ENCODE peak calls at places on chromosomes 16 and 17, in eight cellular contexts. One of them, this sample, is unnamed.

GRCh38 chr17:78390241-78391050 is 12.0 kb downstream of the PGS1 start:
- DNase-seq in uterus: peak; percentile 49
- DNase-seq in heart left ventricle: peak; percentile 49
- DNase-seq in ovary: no peak
- DNase-seq in Peyer's patch: no peak
- DNase-seq in spleen: no peak
- DNase-seq in body of pancreas: no peak
- DNase-seq in tibial nerve: no peak
- DNase-seq in this sample: no peak

GRCh38 chr17:57801044-57801711 is 48.7 kb downstream of the MRPS23 start:
- DNase-seq in heart left ventricle: no peak
- DNase-seq in Peyer's patch: no peak
- DNase-seq in spleen: no peak
- DNase-seq in body of pancreas: no peak
- DNase-seq in uterus: no peak
- DNase-seq in ovary: no peak
- DNase-seq in tibial nerve: no peak
- DNase-seq in this sample: no peak

GRCh38 chr17:82876602-82877391 is 37.0 kb upstream of the ZNF750 start:
- DNase-seq in heart left ventricle: peak; percentile 90
- DNase-seq in ovary: peak; percentile 73
- DNase-seq in uterus: peak; percentile 75
- DNase-seq in body of pancreas: peak; percentile 92
- DNase-seq in Peyer's patch: peak; percentile 67
- DNase-seq in tibial nerve: no peak
- DNase-seq in spleen: peak; percentile 82
- DNase-seq in this sample: peak; percentile 75

GRCh38 chr16:85390511-85391174 is 222.5 kb upstream of the GSE1 start:
- DNase-seq in ovary: peak; percentile 73
- DNase-seq in tibial nerve: peak; percentile 73
- DNase-seq in heart left ventricle: peak; percentile 79
- DNase-seq in spleen: peak; percentile 77
- DNase-seq in body of pancreas: peak; percentile 50
- DNase-seq in uterus: peak; percentile 88
- DNase-seq in Peyer's patch: peak; percentile 95
- DNase-seq in this sample: peak; percentile 91

GRCh38 chr17:60164697-60165096 is 14.9 kb downstream of the CA4 start:
- DNase-seq in body of pancreas: peak; percentile 31
- DNase-seq in heart left ventricle: no peak
- DNase-seq in uterus: no peak
- DNase-seq in tibial nerve: no peak
- DNase-seq in ovary: no peak
- DNase-seq in Peyer's patch: peak; percentile 11
- DNase-seq in spleen: no peak
- DNase-seq in this sample: no peak

GRCh38 chr16:78098087-78098486 is 1.4 kb upstream of the WWOX start:
- DNase-seq in uterus: no peak
- DNase-seq in tibial nerve: no peak
- DNase-seq in spleen: no peak
- DNase-seq in Peyer's patch: no peak
- DNase-seq in ovary: no peak
- DNase-seq in heart left ventricle: no peak
- DNase-seq in body of pancreas: no peak
- DNase-seq in this sample: no peak

GRCh38 chr16:21263640-21264211 is 14.4 kb downstream of the CRYM start:
- DNase-seq in heart left ventricle: no peak
- DNase-seq in spleen: no peak
- DNase-seq in body of pancreas: no peak
- DNase-seq in ovary: no peak
- DNase-seq in Peyer's patch: no peak
- DNase-seq in tibial nerve: no peak
- DNase-seq in uterus: no peak
- DNase-seq in this sample: no peak

GRCh38 chr17:40350410-40351184 is 13.9 kb downstream of the GJD3 start:
- DNase-seq in heart left ventricle: peak; percentile 57
- DNase-seq in uterus: no peak
- DNase-seq in spleen: no peak
- DNase-seq in ovary: peak; percentile 31
- DNase-seq in tibial nerve: no peak
- DNase-seq in Peyer's patch: no peak
- DNase-seq in body of pancreas: no peak
- DNase-seq in this sample: no peak

GRCh38 chr16:71358464-71359031 is at the start of gene CALB2:
- DNase-seq in tibial nerve: peak; percentile 55
- DNase-seq in body of pancreas: peak; percentile 86
- DNase-seq in uterus: peak; percentile 55
- DNase-seq in ovary: peak; percentile 74
- DNase-seq in spleen: peak; percentile 86
- DNase-seq in Peyer's patch: peak; percentile 80
- DNase-seq in heart left ventricle: peak; percentile 71
- DNase-seq in this sample: peak; percentile 88

GRCh38 chr17:58344791-58345157 is 7.2 kb downstream of the SUPT4H1 start:
- DNase-seq in spleen: peak; percentile 84
- DNase-seq in heart left ventricle: no peak
- DNase-seq in body of pancreas: no peak
- DNase-seq in ovary: no peak
- DNase-seq in Peyer's patch: peak; percentile 79
- DNase-seq in uterus: no peak
- DNase-seq in tibial nerve: no peak
- DNase-seq in this sample: no peak

GRCh38 chr16:82070656-82071369 is 35.8 kb downstream of the HSD17B2 start:
- DNase-seq in uterus: no peak
- DNase-seq in ovary: no peak
- DNase-seq in tibial nerve: no peak
- DNase-seq in body of pancreas: no peak
- DNase-seq in spleen: no peak
- DNase-seq in Peyer's patch: no peak
- DNase-seq in heart left ventricle: no peak
- DNase-seq in this sample: no peak

GRCh38 chr17:53719229-53719628 is 103.5 kb upstream of the KIF2B start:
- DNase-seq in Peyer's patch: no peak
- DNase-seq in spleen: no peak
- DNase-seq in heart left ventricle: no peak
- DNase-seq in ovary: no peak
- DNase-seq in body of pancreas: no peak
- DNase-seq in uterus: no peak
- DNase-seq in tibial nerve: no peak
- DNase-seq in this sample: no peak

DNA sequence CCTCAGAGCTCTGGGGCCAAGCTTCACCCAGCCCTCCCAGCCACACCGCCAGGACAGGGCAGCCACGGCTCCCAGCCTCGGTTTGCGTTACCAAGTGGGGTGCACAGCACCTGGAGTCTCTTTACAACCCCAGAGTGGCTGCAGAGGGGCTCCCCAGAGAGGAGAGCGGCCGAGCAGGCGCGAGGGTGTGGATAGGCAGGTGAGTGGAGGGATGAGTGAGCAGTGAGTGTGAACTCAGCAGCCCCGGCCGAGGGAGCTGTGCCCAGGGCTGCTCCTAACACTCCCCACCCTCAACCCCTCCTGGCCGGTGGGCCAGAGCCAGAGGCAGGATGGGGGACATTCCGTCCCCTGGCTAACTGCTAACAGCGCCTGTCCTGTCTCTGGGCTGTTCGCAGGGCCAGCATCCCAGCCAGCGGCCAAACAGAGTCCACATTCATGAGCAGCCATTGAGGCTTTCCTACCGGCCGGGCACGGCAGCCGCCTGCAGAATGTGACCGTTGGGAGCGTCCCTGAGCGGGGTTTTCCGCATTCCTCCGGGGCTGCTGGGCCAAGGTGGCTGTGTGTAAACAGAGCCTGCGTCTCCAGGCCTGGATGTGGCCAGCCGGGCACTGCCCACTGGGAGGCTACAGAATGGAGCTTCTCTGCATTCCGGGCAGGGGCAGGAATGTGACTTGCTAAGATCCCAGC is 5.3 kb downstream of the ZNF469 start:
- DNase-seq in body of pancreas: peak; percentile 73
- DNase-seq in uterus: no peak
- DNase-seq in spleen: no peak
- DNase-seq in Peyer's patch: no peak
- DNase-seq in heart left ventricle: peak; percentile 47
- DNase-seq in tibial nerve: no peak
- DNase-seq in ovary: no peak
- DNase-seq in this sample: peak; percentile 36
- TF ChIP-seq POLR2A in body of pancreas: no peak
- TF ChIP-seq POLR2A in uterus: no peak
- TF ChIP-seq POLR2A in spleen: no peak
- TF ChIP-seq POLR2A in Peyer's patch: no peak
- TF ChIP-seq POLR2A in heart left ventricle: no peak
- TF ChIP-seq POLR2A in tibial nerve: no peak
- TF ChIP-seq POLR2A in ovary: no peak
- TF ChIP-seq POLR2A in this sample: no peak

GRCh38 chr16:28513484-28514181 is 7.0 kb upstream of the IL27 start:
- DNase-seq in body of pancreas: no peak
- DNase-seq in ovary: no peak
- DNase-seq in tibial nerve: no peak
- DNase-seq in Peyer's patch: no peak
- DNase-seq in spleen: no peak
- DNase-seq in heart left ventricle: no peak
- DNase-seq in uterus: no peak
- DNase-seq in this sample: no peak
- H3K27me3 ChIP-seq in body of pancreas: no peaks in the 10 kb centered on the region
- H3K27me3 ChIP-seq in ovary: no peaks in the 10 kb centered on the region
- H3K27me3 ChIP-seq in tibial nerve: no peaks in the 10 kb centered on the region
- H3K27me3 ChIP-seq in Peyer's patch: no peaks in the 10 kb centered on the region
- H3K27me3 ChIP-seq in spleen: no peaks in the 10 kb centered on the region
- H3K27me3 ChIP-seq in heart left ventricle: no peaks in the 10 kb centered on the region
- H3K27me3 ChIP-seq in uterus: no peaks in the 10 kb centered on the region
- H3K27me3 ChIP-seq in this sample: no peaks in the 10 kb centered on the region

GRCh38 chr17:9024497-9024896 is 3.2 kb downstream of the NTN1 start:
- DNase-seq in uterus: no peak
- DNase-seq in spleen: no peak
- DNase-seq in ovary: no peak
- DNase-seq in Peyer's patch: no peak
- DNase-seq in body of pancreas: no peak
- DNase-seq in tibial nerve: no peak
- DNase-seq in heart left ventricle: no peak
- DNase-seq in this sample: no peak
- TF ChIP-seq CTCF in uterus: no peak
- TF ChIP-seq CTCF in spleen: no peak
- TF ChIP-seq CTCF in ovary: no peak
- TF ChIP-seq CTCF in Peyer's patch: no peak
- TF ChIP-seq CTCF in body of pancreas: no peak
- TF ChIP-seq CTCF in tibial nerve: no peak
- TF ChIP-seq CTCF in heart left ventricle: no peak
- TF ChIP-seq CTCF in this sample: no peak

GRCh38 chr17:19539841-19540311 is 6.2 kb downstream of the SLC47A1 start:
- DNase-seq in ovary: no peak
- DNase-seq in uterus: no peak
- DNase-seq in Peyer's patch: no peak
- DNase-seq in body of pancreas: no peak
- DNase-seq in heart left ventricle: no peak
- DNase-seq in tibial nerve: no peak
- DNase-seq in spleen: no peak
- DNase-seq in this sample: no peak

GRCh38 chr17:19539040-19539399 is 5.4 kb downstream of the SLC47A1 start:
- DNase-seq in heart left ventricle: no peak
- DNase-seq in Peyer's patch: no peak
- DNase-seq in tibial nerve: no peak
- DNase-seq in ovary: no peak
- DNase-seq in body of pancreas: no peak
- DNase-seq in uterus: no peak
- DNase-seq in spleen: no peak
- DNase-seq in this sample: no peak

GRCh38 chr17:19540706-19541370 is 7.2 kb downstream of the SLC47A1 start:
- DNase-seq in body of pancreas: no peak
- DNase-seq in Peyer's patch: no peak
- DNase-seq in ovary: no peak
- DNase-seq in heart left ventricle: no peak
- DNase-seq in uterus: no peak
- DNase-seq in spleen: no peak
- DNase-seq in tibial nerve: no peak
- DNase-seq in this sample: peak; percentile 65

GRCh38 chr17:19537116-19537515 is 3.5 kb downstream of the SLC47A1 start:
- DNase-seq in tibial nerve: no peak
- DNase-seq in Peyer's patch: no peak
- DNase-seq in ovary: no peak
- DNase-seq in body of pancreas: no peak
- DNase-seq in spleen: no peak
- DNase-seq in uterus: no peak
- DNase-seq in heart left ventricle: no peak
- DNase-seq in this sample: no peak

DNA sequence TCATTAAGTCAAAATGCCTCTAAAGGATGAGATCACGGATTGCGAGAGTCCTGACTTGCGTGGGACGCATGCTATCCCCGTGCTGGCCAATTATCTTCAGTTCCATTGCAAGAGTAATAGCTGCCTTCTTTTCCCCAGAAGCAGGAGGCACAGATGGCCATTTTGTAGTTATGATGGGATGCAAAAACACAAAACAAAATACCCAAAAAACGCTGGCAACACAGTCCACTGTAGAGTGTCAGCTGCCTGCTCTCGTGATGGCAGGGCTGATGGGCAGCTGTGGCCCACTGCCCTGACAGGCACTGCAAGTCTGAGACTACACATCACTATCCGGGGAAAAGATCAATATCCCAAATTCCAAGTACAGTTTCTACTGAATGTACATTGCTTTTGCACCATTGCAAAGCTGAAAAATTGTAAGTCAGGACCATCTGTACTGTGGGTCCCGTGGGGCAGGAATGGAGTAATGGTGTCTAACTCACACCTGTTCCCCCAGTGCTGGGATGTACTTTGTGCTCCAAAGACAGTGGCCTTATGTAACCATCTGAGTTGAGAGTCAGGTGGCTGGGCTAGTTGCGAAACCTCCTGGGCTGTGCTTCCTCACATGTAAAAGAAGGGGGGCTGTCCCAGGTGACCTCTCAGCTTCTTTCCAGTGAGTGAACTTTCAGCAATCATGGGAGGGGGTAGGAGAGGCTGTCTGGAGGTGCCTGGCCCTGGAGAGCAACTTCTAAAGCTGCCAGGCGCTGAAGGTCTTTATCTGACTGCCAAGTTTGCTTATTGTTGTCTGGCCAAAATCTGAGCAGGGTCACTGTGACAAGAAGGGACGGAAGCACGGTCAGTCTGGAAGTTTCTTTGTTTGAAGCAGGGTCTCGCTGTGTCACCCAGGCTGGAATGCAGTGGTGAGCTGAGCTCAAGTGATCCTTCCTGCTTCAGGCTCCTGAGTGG is 4.7 kb downstream of the SLC47A1 start:
- DNase-seq in heart left ventricle: peak; percentile 58
- DNase-seq in body of pancreas: peak; percentile 56
- DNase-seq in uterus: no peak
- DNase-seq in tibial nerve: no peak
- DNase-seq in spleen: no peak
- DNase-seq in ovary: no peak
- DNase-seq in Peyer's patch: no peak
- DNase-seq in this sample: peak; percentile 41
- TF ChIP-seq POLR2A in heart left ventricle: no peak
- TF ChIP-seq POLR2A in body of pancreas: no peak
- TF ChIP-seq POLR2A in uterus: no peak
- TF ChIP-seq POLR2A in tibial nerve: no peak
- TF ChIP-seq POLR2A in spleen: no peak
- TF ChIP-seq POLR2A in ovary: no peak
- TF ChIP-seq POLR2A in Peyer's patch: no peak
- TF ChIP-seq POLR2A in this sample: no peak

GRCh38 chr17:62705116-62705515 is 77.6 kb downstream of the MRC2 start:
- DNase-seq in spleen: peak; percentile 40
- DNase-seq in uterus: no peak
- DNase-seq in Peyer's patch: no peak
- DNase-seq in tibial nerve: no peak
- DNase-seq in body of pancreas: no peak
- DNase-seq in heart left ventricle: no peak
- DNase-seq in ovary: no peak
- DNase-seq in this sample: no peak
- H3K27me3 ChIP-seq in spleen: no peaks in the 10 kb centered on the region
- H3K27me3 ChIP-seq in uterus: no peaks in the 10 kb centered on the region
- H3K27me3 ChIP-seq in Peyer's patch: no peaks in the 10 kb centered on the region
- H3K27me3 ChIP-seq in tibial nerve: no peaks in the 10 kb centered on the region
- H3K27me3 ChIP-seq in body of pancreas: no peaks in the 10 kb centered on the region
- H3K27me3 ChIP-seq in heart left ventricle: no peaks in the 10 kb centered on the region
- H3K27me3 ChIP-seq in ovary: no peaks in the 10 kb centered on the region
- H3K27me3 ChIP-seq in this sample: no peaks in the 10 kb centered on the region

GRCh38 chr17:64096037-64096436 is 33.9 kb downstream of the ERN1 start:
- DNase-seq in ovary: no peak
- DNase-seq in uterus: no peak
- DNase-seq in tibial nerve: no peak
- DNase-seq in heart left ventricle: no peak
- DNase-seq in Peyer's patch: no peak
- DNase-seq in body of pancreas: no peak
- DNase-seq in spleen: no peak
- DNase-seq in this sample: no peak
- TF ChIP-seq CTCF in ovary: no peak
- TF ChIP-seq CTCF in uterus: no peak
- TF ChIP-seq CTCF in tibial nerve: no peak
- TF ChIP-seq CTCF in heart left ventricle: no peak
- TF ChIP-seq CTCF in Peyer's patch: no peak
- TF ChIP-seq CTCF in body of pancreas: no peak
- TF ChIP-seq CTCF in spleen: no peak
- TF ChIP-seq CTCF in this sample: no peak

This sample was measured in testis.